ENCODE peak calls at places on chromosomes 2 and 18, in eight cellular contexts. One of them, this sample, is unnamed.

GRCh38 chr18:27952741-27953140 is 224.2 kb downstream of the CDH2 start:
- DNase-seq in kidney: no peak
- DNase-seq in neuronal stem cell: no peak
- DNase-seq in heart left ventricle: no peak
- DNase-seq in esophagus squamous epithelium: no peak
- DNase-seq in left lung: no peak
- DNase-seq in Karpas-422: no peak
- DNase-seq in spleen: no peak
- DNase-seq in this sample: no peak

GRCh38 chr2:218186876-218187649 is 20.3 kb upstream of the CXCR1 start:
- DNase-seq in neuronal stem cell: no peak
- DNase-seq in kidney: no peak
- DNase-seq in left lung: no peak
- DNase-seq in Karpas-422: no peak
- DNase-seq in spleen: no peak
- DNase-seq in esophagus squamous epithelium: no peak
- DNase-seq in heart left ventricle: no peak
- DNase-seq in this sample: no peak

GRCh38 chr2:119753930-119754321 is 5.8 kb upstream of the PTPN4 start:
- DNase-seq in left lung: no peak
- DNase-seq in neuronal stem cell: no peak
- DNase-seq in spleen: no peak
- DNase-seq in kidney: no peak
- DNase-seq in esophagus squamous epithelium: no peak
- DNase-seq in Karpas-422: no peak
- DNase-seq in heart left ventricle: no peak
- DNase-seq in this sample: no peak

GRCh38 chr2:6831229-6831628 is 34.5 kb downstream of the CMPK2 start:
- DNase-seq in kidney: no peak
- DNase-seq in neuronal stem cell: no peak
- DNase-seq in left lung: no peak
- DNase-seq in Karpas-422: no peak
- DNase-seq in esophagus squamous epithelium: no peak
- DNase-seq in spleen: no peak
- DNase-seq in heart left ventricle: no peak
- DNase-seq in this sample: no peak

GRCh38 chr18:63130176-63130575 is 189.4 kb downstream of the BCL2 start:
- DNase-seq in heart left ventricle: no peak
- DNase-seq in esophagus squamous epithelium: no peak
- DNase-seq in Karpas-422: no peak
- DNase-seq in kidney: no peak
- DNase-seq in left lung: no peak
- DNase-seq in spleen: no peak
- DNase-seq in neuronal stem cell: no peak
- DNase-seq in this sample: no peak

GRCh38 chr2:237434916-237435315 is 21.0 kb upstream of the COL6A3 start:
- DNase-seq in spleen: peak
- DNase-seq in esophagus squamous epithelium: no peak
- DNase-seq in Karpas-422: no peak
- DNase-seq in kidney: no peak
- DNase-seq in heart left ventricle: no peak
- DNase-seq in neuronal stem cell: no peak
- DNase-seq in left lung: no peak
- DNase-seq in this sample: peak

GRCh38 chr2:127887452-127888219 is 1.9 kb upstream of the AMMECR1L start:
- DNase-seq in heart left ventricle: no peak
- DNase-seq in kidney: no peak
- DNase-seq in left lung: no peak
- DNase-seq in esophagus squamous epithelium: no peak
- DNase-seq in neuronal stem cell: no peak
- DNase-seq in Karpas-422: no peak
- DNase-seq in spleen: no peak
- DNase-seq in this sample: no peak

GRCh38 chr2:13351068-13351467 is 634.3 kb downstream of the TRIB2 start:
- DNase-seq in heart left ventricle: no peak
- DNase-seq in left lung: no peak
- DNase-seq in spleen: no peak
- DNase-seq in neuronal stem cell: no peak
- DNase-seq in Karpas-422: no peak
- DNase-seq in esophagus squamous epithelium: no peak
- DNase-seq in kidney: no peak
- DNase-seq in this sample: no peak

GRCh38 chr2:71576541-71576940 is 123.2 kb downstream of the DYSF start:
- DNase-seq in spleen: no peak
- DNase-seq in esophagus squamous epithelium: no peak
- DNase-seq in kidney: no peak
- DNase-seq in heart left ventricle: no peak
- DNase-seq in Karpas-422: no peak
- DNase-seq in neuronal stem cell: no peak
- DNase-seq in left lung: no peak
- DNase-seq in this sample: no peak

GRCh38 chr2:208356846-208357574 is 49.6 kb upstream of the PTH2R start:
- DNase-seq in heart left ventricle: no peak
- DNase-seq in kidney: no peak
- DNase-seq in neuronal stem cell: no peak
- DNase-seq in esophagus squamous epithelium: no peak
- DNase-seq in left lung: no peak
- DNase-seq in Karpas-422: no peak
- DNase-seq in spleen: no peak
- DNase-seq in this sample: no peak

GRCh38 chr18:44705075-44705474 is 24.4 kb downstream of the SETBP1 start:
- DNase-seq in neuronal stem cell: no peak
- DNase-seq in left lung: no peak
- DNase-seq in Karpas-422: no peak
- DNase-seq in spleen: no peak
- DNase-seq in heart left ventricle: no peak
- DNase-seq in esophagus squamous epithelium: no peak
- DNase-seq in kidney: no peak
- DNase-seq in this sample: no peak

GRCh38 chr2:54808642-54809041 is 85.2 kb downstream of the EML6 start:
- DNase-seq in kidney: no peak
- DNase-seq in left lung: no peak
- DNase-seq in esophagus squamous epithelium: no peak
- DNase-seq in heart left ventricle: no peak
- DNase-seq in neuronal stem cell: no peak
- DNase-seq in Karpas-422: no peak
- DNase-seq in spleen: no peak
- DNase-seq in this sample: no peak

GRCh38 chr18:62683935-62684334 is 31.4 kb upstream of the PHLPP1 start:
- DNase-seq in Karpas-422: no peak
- DNase-seq in left lung: no peak
- DNase-seq in spleen: no peak
- DNase-seq in esophagus squamous epithelium: no peak
- DNase-seq in neuronal stem cell: no peak
- DNase-seq in heart left ventricle: no peak
- DNase-seq in kidney: no peak
- DNase-seq in this sample: no peak

GRCh38 chr2:106983305-106983704 is 97.3 kb upstream of the ST6GAL2 start:
- DNase-seq in kidney: no peak
- DNase-seq in heart left ventricle: no peak
- DNase-seq in neuronal stem cell: no peak
- DNase-seq in left lung: no peak
- DNase-seq in Karpas-422: no peak
- DNase-seq in esophagus squamous epithelium: no peak
- DNase-seq in spleen: no peak
- DNase-seq in this sample: no peak

GRCh38 chr18:12621737-12622306 is 36.1 kb downstream of the SPIRE1 start:
- DNase-seq in esophagus squamous epithelium: no peak
- DNase-seq in kidney: no peak
- DNase-seq in heart left ventricle: no peak
- DNase-seq in neuronal stem cell: no peak
- DNase-seq in spleen: no peak
- DNase-seq in Karpas-422: no peak
- DNase-seq in left lung: no peak
- DNase-seq in this sample: no peak

GRCh38 chr2:223560704-223561435 is 41.3 kb downstream of the SCG2 start:
- DNase-seq in neuronal stem cell: no peak
- DNase-seq in esophagus squamous epithelium: no peak
- DNase-seq in Karpas-422: no peak
- DNase-seq in left lung: no peak
- DNase-seq in kidney: no peak
- DNase-seq in heart left ventricle: no peak
- DNase-seq in spleen: no peak
- DNase-seq in this sample: no peak

GRCh38 chr2:236178921-236179652 is 10.9 kb upstream of the GBX2 start:
- DNase-seq in spleen: no peak
- DNase-seq in neuronal stem cell: peak
- DNase-seq in left lung: no peak
- DNase-seq in esophagus squamous epithelium: no peak
- DNase-seq in kidney: no peak
- DNase-seq in heart left ventricle: no peak
- DNase-seq in Karpas-422: no peak
- DNase-seq in this sample: no peak

GRCh38 chr2:210086930-210087329 is 84.3 kb downstream of the KANSL1L start:
- DNase-seq in heart left ventricle: no peak
- DNase-seq in left lung: no peak
- DNase-seq in Karpas-422: peak
- DNase-seq in neuronal stem cell: no peak
- DNase-seq in esophagus squamous epithelium: no peak
- DNase-seq in kidney: no peak
- DNase-seq in spleen: no peak
- DNase-seq in this sample: no peak

GRCh38 chr18:39198376-39198775 is 1632.8 kb upstream of the CELF4 start:
- DNase-seq in esophagus squamous epithelium: no peak
- DNase-seq in kidney: no peak
- DNase-seq in left lung: no peak
- DNase-seq in spleen: no peak
- DNase-seq in Karpas-422: no peak
- DNase-seq in heart left ventricle: no peak
- DNase-seq in neuronal stem cell: no peak
- DNase-seq in this sample: no peak

GRCh38 chr18:37207343-37207742 is 358.3 kb downstream of the CELF4 start:
- DNase-seq in kidney: no peak
- DNase-seq in neuronal stem cell: no peak
- DNase-seq in spleen: no peak
- DNase-seq in heart left ventricle: no peak
- DNase-seq in Karpas-422: peak
- DNase-seq in esophagus squamous epithelium: no peak
- DNase-seq in left lung: no peak
- DNase-seq in this sample: no peak

DNA sequence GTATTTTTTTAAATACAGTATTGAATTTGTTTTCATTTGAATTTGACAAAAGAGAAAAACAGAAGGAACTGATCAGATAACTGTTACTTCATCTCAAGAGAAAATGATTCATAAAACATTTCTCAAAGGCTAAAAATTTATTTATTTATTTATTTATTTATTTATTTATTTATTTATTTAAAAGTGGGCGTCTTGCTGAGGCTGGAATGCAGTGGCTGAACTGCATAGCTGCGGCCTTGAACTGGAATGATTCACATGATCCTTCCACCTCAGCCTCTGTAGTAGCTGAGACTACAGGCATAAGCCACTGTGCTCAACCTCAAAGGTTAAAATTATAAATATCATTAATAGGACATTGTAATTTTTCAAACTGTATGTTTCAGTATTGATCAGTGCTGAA is 4.5 kb upstream of the PUM2 start:
- DNase-seq in spleen: no peak
- DNase-seq in Karpas-422: no peak
- DNase-seq in neuronal stem cell: no peak
- DNase-seq in esophagus squamous epithelium: no peak
- DNase-seq in left lung: no peak
- DNase-seq in kidney: no peak
- DNase-seq in heart left ventricle: no peak
- DNase-seq in this sample: no peak
- H3K27ac ChIP-seq in spleen: no peak
- H3K27ac ChIP-seq in Karpas-422: no peak
- H3K27ac ChIP-seq in neuronal stem cell: no peak
- H3K27ac ChIP-seq in esophagus squamous epithelium: no peak
- H3K27ac ChIP-seq in left lung: no peak
- H3K27ac ChIP-seq in kidney: no peak
- H3K27ac ChIP-seq in heart left ventricle: no peak
- H3K27ac ChIP-seq in this sample: no peak

GRCh38 chr2:47401789-47402554 is 984 bp upstream of the MSH2 start:
- DNase-seq in Karpas-422: no peak
- DNase-seq in esophagus squamous epithelium: no peak
- DNase-seq in spleen: no peak
- DNase-seq in neuronal stem cell: no peak
- DNase-seq in kidney: no peak
- DNase-seq in heart left ventricle: no peak
- DNase-seq in left lung: no peak
- DNase-seq in this sample: no peak
- H3K27ac ChIP-seq in Karpas-422: peak
- H3K27ac ChIP-seq in esophagus squamous epithelium: peak
- H3K27ac ChIP-seq in spleen: peak
- H3K27ac ChIP-seq in neuronal stem cell: peak
- H3K27ac ChIP-seq in kidney: no peak
- H3K27ac ChIP-seq in heart left ventricle: no peak
- H3K27ac ChIP-seq in left lung: no peak
- H3K27ac ChIP-seq in this sample: no peak

DNA sequence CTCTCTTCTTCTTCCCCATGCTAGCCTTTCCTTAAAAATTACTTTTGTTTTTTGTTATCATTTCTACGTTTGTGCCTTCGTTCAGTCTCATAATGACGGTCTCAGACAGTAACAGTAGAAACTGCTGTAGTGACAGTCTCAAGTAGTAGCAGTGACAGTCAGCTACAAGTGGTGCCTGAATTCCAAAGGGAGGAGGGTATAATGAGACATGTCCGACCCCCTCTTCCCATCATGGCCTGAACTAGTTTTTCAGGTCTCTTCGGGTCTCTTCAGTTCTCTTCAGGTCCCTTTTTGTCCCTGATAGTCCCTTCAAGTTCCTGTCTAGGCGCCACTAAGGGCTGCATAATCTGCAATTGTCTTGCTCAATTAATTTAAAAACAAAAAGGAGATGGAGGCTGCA is 12.6 kb downstream of the TMEM131 start:
- DNase-seq in spleen: no peak
- DNase-seq in kidney: no peak
- DNase-seq in neuronal stem cell: no peak
- DNase-seq in Karpas-422: no peak
- DNase-seq in left lung: no peak
- DNase-seq in heart left ventricle: no peak
- DNase-seq in esophagus squamous epithelium: no peak
- DNase-seq in this sample: no peak
- H3K27ac ChIP-seq in spleen: no peak
- H3K27ac ChIP-seq in kidney: peak
- H3K27ac ChIP-seq in neuronal stem cell: peak
- H3K27ac ChIP-seq in Karpas-422: no peak
- H3K27ac ChIP-seq in left lung: no peak
- H3K27ac ChIP-seq in heart left ventricle: no peak
- H3K27ac ChIP-seq in esophagus squamous epithelium: no peak
- H3K27ac ChIP-seq in this sample: no peak

DNA sequence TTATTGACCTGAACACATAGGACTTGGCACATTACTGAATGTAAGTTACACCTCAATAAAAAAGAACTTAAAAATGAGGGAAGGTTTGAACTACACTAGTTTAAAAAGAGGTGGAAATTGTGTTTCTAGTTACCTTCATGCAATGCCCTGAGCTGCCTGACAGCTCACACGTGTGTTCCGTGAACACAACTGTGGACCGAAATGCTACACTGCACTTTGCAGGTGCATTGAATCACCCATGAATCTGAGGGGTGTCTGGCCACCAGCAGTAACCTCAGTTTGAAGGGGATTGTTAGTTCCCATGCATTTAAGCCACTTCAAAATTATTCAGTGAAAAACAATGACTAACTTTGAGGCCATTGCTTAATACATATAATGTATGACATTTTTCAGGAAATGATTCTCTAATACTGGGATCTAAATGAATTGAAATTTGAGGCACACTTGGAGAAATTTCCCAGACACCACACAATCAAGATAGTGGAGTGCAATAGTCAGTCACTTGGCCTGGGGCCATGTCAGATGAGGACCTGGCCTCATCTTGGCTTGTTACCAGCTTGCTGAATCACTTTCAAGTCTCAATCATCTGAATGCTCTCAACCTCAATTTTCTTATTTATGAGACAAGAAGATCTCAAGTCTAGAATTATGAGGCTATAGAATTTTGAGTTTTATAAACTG is 59.3 kb downstream of the MYL12B start:
- DNase-seq in kidney: no peak
- DNase-seq in esophagus squamous epithelium: no peak
- DNase-seq in Karpas-422: no peak
- DNase-seq in neuronal stem cell: no peak
- DNase-seq in left lung: no peak
- DNase-seq in heart left ventricle: no peak
- DNase-seq in spleen: no peak
- DNase-seq in this sample: no peak
- H3K27ac ChIP-seq in kidney: no peak
- H3K27ac ChIP-seq in esophagus squamous epithelium: no peak
- H3K27ac ChIP-seq in Karpas-422: no peak
- H3K27ac ChIP-seq in neuronal stem cell: no peak
- H3K27ac ChIP-seq in left lung: no peak
- H3K27ac ChIP-seq in heart left ventricle: no peak
- H3K27ac ChIP-seq in spleen: no peak
- H3K27ac ChIP-seq in this sample: no peak